ENCODE peak calls at places on chromosomes 13 and 19, in ten cellular contexts. E is GM12864, T is thoracic aorta, A is tibial artery, W is endodermal cell, F is mucosa of descending colon, J is lower lobe of right lung, Q is fibroblast of pulmonary artery, L is body of pancreas, K is AG04450. C is an unnamed sample.

GRCh38 chr13:32824671-32825070 is 191.6 kb upstream of the KL start:
- DNase-seq in E (no peak), T (no peak), A (no peak), W (peak; percentile 84), F (no peak), J (no peak), Q (peak; percentile 84), L (no peak), K (peak; percentile 67), C (peak; percentile 85)

GRCh38 chr13:106513025-106513424 is 22.4 kb downstream of the EFNB2 start:
- DNase-seq in E (no peak), T (no peak), A (no peak), W (no peak), F (no peak), J (no peak), Q (peak; percentile 28), L (no peak), K (no peak), C (peak; percentile 81)

GRCh38 chr13:87677334-87678234 is 6.4 kb downstream of the SLITRK5 start:
- DNase-seq in E (no peak), T (no peak), A (no peak), W (peak; percentile 85), F (peak; percentile 22), J (peak; percentile 56), Q (no peak), L (peak; percentile 51), K (no peak), C (peak; percentile 27)

GRCh38 chr19:18501832-18502231 is 20.0 kb downstream of the ELL start:
- DNase-seq in E (no peak), T (no peak), A (peak; percentile 70), W (no peak), F (peak; percentile 33), J (peak; percentile 67), Q (no peak), L (peak; percentile 65), K (no peak), C (no peak)

GRCh38 chr19:58469241-58470013 is 2.5 kb downstream of the ZNF324 start:
- DNase-seq in E (no peak), T (no peak), A (no peak), W (no peak), F (no peak), J (no peak), Q (no peak), L (no peak), K (no peak), C (no peak)

GRCh38 chr13:51797664-51798488 is 6.1 kb downstream of the DHRS12 start:
- DNase-seq in E (no peak), T (no peak), A (no peak), W (peak; percentile 91), F (peak; percentile 73), J (no peak), Q (peak; percentile 75), L (peak; percentile 92), K (no peak), C (peak; percentile 69)

GRCh38 chr19:51272183-51272817 is 21.4 kb downstream of the SIGLECL1 start:
- DNase-seq in E (no peak), T (no peak), A (no peak), W (no peak), F (no peak), J (no peak), Q (no peak), L (no peak), K (no peak), C (no peak)

GRCh38 chr19:3243851-3244700 is 19.6 kb downstream of the CELF5 start:
- DNase-seq in E (no peak), T (no peak), A (no peak), W (peak; percentile 91), F (peak; percentile 80), J (no peak), Q (peak; percentile 72), L (no peak), K (peak; percentile 23), C (peak; percentile 43)

GRCh38 chr19:14479985-14480694 is 5.0 kb upstream of the PTGER1 start:
- DNase-seq in E (no peak), T (no peak), A (no peak), W (peak; percentile 97), F (no peak), J (peak; percentile 67), Q (no peak), L (peak; percentile 29), K (no peak), C (no peak)

GRCh38 chr19:38079926-38080380 is 144.1 kb downstream of the DPF1 start:
- DNase-seq in E (peak; percentile 71), T (no peak), A (no peak), W (peak; percentile 56), F (peak; percentile 20), J (no peak), Q (peak; percentile 84), L (peak; percentile 42), K (peak; percentile 71), C (peak; percentile 89)

GRCh38 chr19:55341191-55342043 is 1.7 kb downstream of the KMT5C start:
- DNase-seq in E (no peak), T (no peak), A (peak; percentile 49), W (peak; percentile 94), F (peak; percentile 88), J (peak; percentile 88), Q (peak; percentile 59), L (peak; percentile 78), K (no peak), C (peak; percentile 41)

GRCh38 chr19:4052993-4053422 is 13.7 kb downstream of the ZBTB7A start:
- DNase-seq in E (no peak), T (no peak), A (no peak), W (no peak), F (peak; percentile 88), J (peak; percentile 59), Q (no peak), L (no peak), K (no peak), C (no peak)

GRCh38 chr13:33009019-33009418 is 7.2 kb upstream of the KL start:
- DNase-seq in E (no peak), T (no peak), A (no peak), W (no peak), F (no peak), J (no peak), Q (no peak), L (no peak), K (no peak), C (no peak)

GRCh38 chr19:50325310-50326100 is 3.7 kb downstream of the KCNC3 start:
- DNase-seq in E (no peak), T (no peak), A (no peak), W (peak; percentile 98), F (peak; percentile 71), J (peak; percentile 80), Q (peak; percentile 47), L (peak; percentile 85), K (no peak), C (peak; percentile 5)

GRCh38 chr13:105159794-105160193 is 1375.7 kb downstream of the EFNB2 start:
- DNase-seq in E (no peak), T (no peak), A (no peak), W (no peak), F (no peak), J (no peak), Q (no peak), L (peak; percentile 5), K (no peak), C (no peak)

GRCh38 chr19:6433165-6433564 is 398 bp downstream of the SLC25A41 start:
- DNase-seq in E (no peak), T (no peak), A (no peak), W (no peak), F (no peak), J (no peak), Q (no peak), L (no peak), K (no peak), C (no peak)

DNA sequence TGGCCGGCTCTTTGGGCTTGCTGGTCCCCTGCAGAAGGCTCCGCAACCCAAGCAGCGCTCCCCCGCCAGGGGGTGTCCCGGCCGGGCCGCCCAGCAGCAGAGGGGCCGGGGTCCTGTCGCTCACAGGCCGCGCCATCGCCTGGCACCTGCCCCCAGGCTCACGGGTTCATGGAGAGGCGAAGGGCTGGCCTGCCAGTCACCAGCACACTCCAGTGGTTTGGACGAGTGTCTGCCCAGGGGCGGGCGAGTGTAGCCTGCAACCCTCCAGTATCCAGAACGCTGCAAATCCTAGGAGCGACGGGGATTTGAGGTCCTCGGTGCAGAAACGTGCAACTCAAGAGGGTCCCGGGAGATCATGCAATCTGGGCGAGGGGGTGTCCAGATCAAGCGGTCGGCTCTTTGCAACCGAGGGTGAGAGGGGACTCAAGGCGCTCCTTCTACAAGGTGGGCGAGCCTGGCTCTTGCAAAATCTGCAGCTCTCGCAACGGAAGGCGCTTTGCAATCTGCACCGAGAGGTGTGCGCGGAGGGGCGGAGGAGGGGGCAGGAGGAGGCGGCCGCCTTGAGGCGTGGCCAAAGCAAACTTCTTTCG is at the start of gene DBP:
- DNase-seq in E (no peak), T (no peak), A (peak; percentile 63), W (peak; percentile 83), F (no peak), J (peak; percentile 80), Q (no peak), L (peak; percentile 65), K (no peak), C (no peak)
- TF ChIP-seq CTCF in E (peak; percentile 29), T (no peak), A (peak; percentile 20), W (peak; percentile 43), F (no peak), J (peak; percentile 24), Q (no peak), L (no peak), K (peak; percentile 14), C (peak; percentile 16)

DNA sequence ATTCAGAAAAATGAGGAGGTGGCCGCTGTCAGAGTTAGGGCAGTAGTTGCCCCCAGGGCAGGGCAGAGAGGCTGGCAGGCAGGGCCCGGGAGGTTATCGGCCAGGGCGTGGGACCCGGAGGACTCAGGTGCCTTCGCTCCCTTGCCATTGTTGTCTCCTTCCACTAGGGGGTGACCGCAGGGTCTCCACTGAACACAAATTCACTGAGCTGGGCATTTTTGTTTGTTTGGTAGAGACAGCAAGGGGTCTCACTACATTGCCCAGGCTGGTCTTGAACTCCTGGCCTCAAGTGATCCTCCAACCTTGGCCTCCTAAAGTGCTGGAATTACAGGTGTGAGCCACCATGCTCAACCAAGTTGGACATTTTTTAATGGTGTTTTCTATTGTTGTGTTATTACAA is 25.1 kb downstream of the CARS2 start:
- DNase-seq in E (no peak), T (no peak), A (no peak), W (peak; percentile 81), F (no peak), J (no peak), Q (peak; percentile 28), L (no peak), K (no peak), C (no peak)
- TF ChIP-seq CTCF in E (peak; percentile 69), T (peak; percentile 30), A (no peak), W (peak; percentile 74), F (no peak), J (peak; percentile 18), Q (peak; percentile 55), L (peak; percentile 15), K (peak; percentile 54), C (peak; percentile 53)

GRCh38 chr13:86608739-86609138 is 809.5 kb upstream of the SLITRK6 start:
- DNase-seq in E (no peak), T (no peak), A (no peak), W (no peak), F (no peak), J (no peak), Q (no peak), L (no peak), K (no peak), C (no peak)
- TF ChIP-seq CTCF in E (no peak), T (no peak), A (no peak), W (peak; percentile 33), F (no peak), J (no peak), Q (no peak), L (no peak), K (no peak), C (no peak)

GRCh38 chr13:96621634-96622033 is 372.6 kb downstream of the OXGR1 start:
- DNase-seq in E (no peak), T (no peak), A (no peak), W (no peak), F (no peak), J (no peak), Q (no peak), L (no peak), K (no peak), C (no peak)

GRCh38 chr13:96617528-96617927 is 376.7 kb downstream of the OXGR1 start:
- DNase-seq in E (no peak), T (no peak), A (no peak), W (no peak), F (no peak), J (no peak), Q (no peak), L (no peak), K (no peak), C (no peak)
- TF ChIP-seq CTCF in E (no peak), T (no peak), A (no peak), W (no peak), F (no peak), J (no peak), Q (no peak), L (no peak), K (no peak), C (no peak)

C was measured in astrocyte of the spinal cord.